ENCODE peak calls at places on chromosome 7, in six cellular contexts. E is kidney epithelial cell; I is NCI-H748 treated with DMSO at 0.1 percent for 48 hours; D is GM13977; T is activated naive CD4-positive, alpha-beta T cell; S is H54. U is an unnamed sample.

GRCh38 chr7:50842061-50842460 is 59.4 kb upstream of the GRB10 start:
- DNase-seq in E (no peak), T (no peak), I (no peak), S (no peak), D (no peak), U (no peak)

GRCh38 chr7:102258073-102258748 is 28.5 kb upstream of the SH2B2 start:
- DNase-seq in E (no peak), T (no peak), D (no peak), I (no peak), S (no peak), U (no peak)

GRCh38 chr7:81210092-81211064 is 291.5 kb upstream of the SEMA3C start:
- DNase-seq in S (no peak), T (no peak), E (no peak), I (no peak), D (no peak), U (no peak)

GRCh38 chr7:119562839-119563238 is 710.1 kb upstream of the KCND2 start:
- DNase-seq in S (no peak), E (no peak), D (no peak), T (no peak), I (no peak), U (no peak)

GRCh38 chr7:4659551-4660286 is 22.4 kb upstream of the FOXK1 start:
- DNase-seq in S (no peak), D (no peak), I (no peak), E (no peak), T (no peak), U (no peak)

GRCh38 chr7:130917669-130918128 is 183.7 kb upstream of the KLF14 start:
- DNase-seq in D (no peak), S (no peak), E (no peak), I (no peak), T (no peak), U (no peak)

GRCh38 chr7:1122832-1123501 is 35.1 kb downstream of the GPER1 start:
- DNase-seq in D (no peak), S (no peak), I (no peak), T (no peak), E (no peak), U (no peak)

GRCh38 chr7:99406557-99406956 is 1.8 kb downstream of the PDAP1 start:
- DNase-seq in S (no peak), I (no peak), D (no peak), E (no peak), T (no peak), U (no peak)

GRCh38 chr7:16986775-16987174 is 105.0 kb upstream of the AGR3 start:
- DNase-seq in I (no peak), E (no peak), S (no peak), T (no peak), D (no peak), U (no peak)

U was measured in A549.